ENCODE peak calls at places on chromosome 6, in eight cellular contexts. One of them, this sample, is unnamed. For H3K27me3, the result is how much of the 10 kb centered on the place peaks cover.

GRCh38 chr6:148143771-148144170 is 198.9 kb upstream of the SASH1 start:
- DNase-seq in SK-N-SH: no peak
- DNase-seq in keratinocyte: no peak
- DNase-seq in right lobe of liver: no peak
- DNase-seq in PC-9: no peak
- DNase-seq in cardiac muscle cell: no peak
- DNase-seq in HCT116: no peak
- DNase-seq in body of pancreas: no peak
- DNase-seq in this sample: no peak

GRCh38 chr6:144215402-144215931 is 65.2 kb downstream of the STX11 start:
- DNase-seq in HCT116: no peak
- DNase-seq in PC-9: no peak
- DNase-seq in cardiac muscle cell: peak
- DNase-seq in right lobe of liver: peak
- DNase-seq in body of pancreas: peak
- DNase-seq in SK-N-SH: peak
- DNase-seq in keratinocyte: no peak
- DNase-seq in this sample: no peak

GRCh38 chr6:149234051-149234962 is 83.2 kb upstream of the TAB2 start:
- DNase-seq in body of pancreas: no peak
- DNase-seq in keratinocyte: peak
- DNase-seq in SK-N-SH: no peak
- DNase-seq in HCT116: peak
- DNase-seq in PC-9: peak
- DNase-seq in right lobe of liver: no peak
- DNase-seq in cardiac muscle cell: no peak
- DNase-seq in this sample: no peak

GRCh38 chr6:160238786-160239751 is 19.6 kb downstream of the SLC22A2 start:
- DNase-seq in HCT116: no peak
- DNase-seq in keratinocyte: no peak
- DNase-seq in cardiac muscle cell: no peak
- DNase-seq in PC-9: no peak
- DNase-seq in SK-N-SH: no peak
- DNase-seq in body of pancreas: no peak
- DNase-seq in right lobe of liver: peak
- DNase-seq in this sample: no peak

GRCh38 chr6:41371992-41372525 is 36.7 kb downstream of the NCR2 start:
- DNase-seq in PC-9: no peak
- DNase-seq in keratinocyte: no peak
- DNase-seq in SK-N-SH: peak
- DNase-seq in cardiac muscle cell: peak
- DNase-seq in body of pancreas: no peak
- DNase-seq in HCT116: no peak
- DNase-seq in right lobe of liver: no peak
- DNase-seq in this sample: no peak

GRCh38 chr6:30150671-30151395 is 10.2 kb downstream of the TRIM10 start:
- DNase-seq in keratinocyte: no peak
- DNase-seq in right lobe of liver: no peak
- DNase-seq in cardiac muscle cell: peak
- DNase-seq in body of pancreas: no peak
- DNase-seq in PC-9: no peak
- DNase-seq in HCT116: no peak
- DNase-seq in SK-N-SH: no peak
- DNase-seq in this sample: no peak

GRCh38 chr6:166751051-166751595 is 124.1 kb upstream of the RPS6KA2 start:
- DNase-seq in cardiac muscle cell: no peak
- DNase-seq in right lobe of liver: no peak
- DNase-seq in HCT116: no peak
- DNase-seq in keratinocyte: no peak
- DNase-seq in body of pancreas: no peak
- DNase-seq in SK-N-SH: peak
- DNase-seq in PC-9: no peak
- DNase-seq in this sample: no peak

GRCh38 chr6:36505744-36506534 is 41.3 kb downstream of the STK38 start:
- DNase-seq in cardiac muscle cell: no peak
- DNase-seq in body of pancreas: no peak
- DNase-seq in right lobe of liver: no peak
- DNase-seq in HCT116: no peak
- DNase-seq in keratinocyte: no peak
- DNase-seq in SK-N-SH: no peak
- DNase-seq in PC-9: no peak
- DNase-seq in this sample: no peak

GRCh38 chr6:35272005-35272404 is 12.5 kb downstream of the ZNF76 start:
- DNase-seq in keratinocyte: no peak
- DNase-seq in cardiac muscle cell: no peak
- DNase-seq in SK-N-SH: no peak
- DNase-seq in HCT116: no peak
- DNase-seq in PC-9: no peak
- DNase-seq in body of pancreas: no peak
- DNase-seq in right lobe of liver: no peak
- DNase-seq in this sample: no peak

GRCh38 chr6:167578371-167578901 is 248.3 kb upstream of the AFDN start:
- DNase-seq in cardiac muscle cell: no peak
- DNase-seq in body of pancreas: no peak
- DNase-seq in right lobe of liver: no peak
- DNase-seq in HCT116: no peak
- DNase-seq in PC-9: no peak
- DNase-seq in SK-N-SH: no peak
- DNase-seq in keratinocyte: no peak
- DNase-seq in this sample: no peak

GRCh38 chr6:127403636-127404035 is 55.6 kb downstream of the KIAA0408 start:
- DNase-seq in body of pancreas: no peak
- DNase-seq in SK-N-SH: no peak
- DNase-seq in PC-9: no peak
- DNase-seq in right lobe of liver: no peak
- DNase-seq in keratinocyte: no peak
- DNase-seq in HCT116: no peak
- DNase-seq in cardiac muscle cell: no peak
- DNase-seq in this sample: no peak

GRCh38 chr6:26329763-26330511 is 35.1 kb upstream of the BTN3A2 start:
- DNase-seq in cardiac muscle cell: peak
- DNase-seq in SK-N-SH: no peak
- DNase-seq in HCT116: no peak
- DNase-seq in right lobe of liver: no peak
- DNase-seq in PC-9: peak
- DNase-seq in keratinocyte: no peak
- DNase-seq in body of pancreas: no peak
- DNase-seq in this sample: no peak

GRCh38 chr6:46862381-46862780 is 59.4 kb downstream of the ADGRF5 start:
- DNase-seq in body of pancreas: no peak
- DNase-seq in cardiac muscle cell: no peak
- DNase-seq in SK-N-SH: no peak
- DNase-seq in keratinocyte: no peak
- DNase-seq in right lobe of liver: no peak
- DNase-seq in PC-9: no peak
- DNase-seq in HCT116: no peak
- DNase-seq in this sample: no peak

GRCh38 chr6:15255481-15256414 is 9.9 kb downstream of the JARID2 start:
- DNase-seq in HCT116: no peak
- DNase-seq in keratinocyte: no peak
- DNase-seq in PC-9: no peak
- DNase-seq in right lobe of liver: no peak
- DNase-seq in body of pancreas: no peak
- DNase-seq in SK-N-SH: no peak
- DNase-seq in cardiac muscle cell: no peak
- DNase-seq in this sample: no peak

GRCh38 chr6:33967966-33968724 is 164.3 kb upstream of the MLN start:
- DNase-seq in keratinocyte: no peak
- DNase-seq in HCT116: peak
- DNase-seq in body of pancreas: no peak
- DNase-seq in right lobe of liver: no peak
- DNase-seq in PC-9: no peak
- DNase-seq in SK-N-SH: peak
- DNase-seq in cardiac muscle cell: peak
- DNase-seq in this sample: no peak

GRCh38 chr6:167653561-167653960 is 173.2 kb upstream of the AFDN start:
- DNase-seq in HCT116: no peak
- DNase-seq in keratinocyte: no peak
- DNase-seq in cardiac muscle cell: no peak
- DNase-seq in right lobe of liver: no peak
- DNase-seq in body of pancreas: no peak
- DNase-seq in PC-9: no peak
- DNase-seq in SK-N-SH: no peak
- DNase-seq in this sample: no peak

GRCh38 chr6:106858653-106859092 is 115.9 kb downstream of the CD24 start:
- DNase-seq in PC-9: peak
- DNase-seq in keratinocyte: peak
- DNase-seq in right lobe of liver: no peak
- DNase-seq in cardiac muscle cell: no peak
- DNase-seq in HCT116: no peak
- DNase-seq in body of pancreas: peak
- DNase-seq in SK-N-SH: no peak
- DNase-seq in this sample: no peak

GRCh38 chr6:157688960-157689599 is 134.0 kb upstream of the SNX9 start:
- DNase-seq in right lobe of liver: no peak
- DNase-seq in PC-9: peak
- DNase-seq in SK-N-SH: no peak
- DNase-seq in keratinocyte: no peak
- DNase-seq in body of pancreas: no peak
- DNase-seq in cardiac muscle cell: peak
- DNase-seq in HCT116: peak
- DNase-seq in this sample: no peak

GRCh38 chr6:125534430-125535263 is 214.8 kb upstream of the HEY2 start:
- DNase-seq in SK-N-SH: no peak
- DNase-seq in HCT116: no peak
- DNase-seq in cardiac muscle cell: no peak
- DNase-seq in PC-9: no peak
- DNase-seq in body of pancreas: no peak
- DNase-seq in right lobe of liver: no peak
- DNase-seq in keratinocyte: no peak
- DNase-seq in this sample: no peak

DNA sequence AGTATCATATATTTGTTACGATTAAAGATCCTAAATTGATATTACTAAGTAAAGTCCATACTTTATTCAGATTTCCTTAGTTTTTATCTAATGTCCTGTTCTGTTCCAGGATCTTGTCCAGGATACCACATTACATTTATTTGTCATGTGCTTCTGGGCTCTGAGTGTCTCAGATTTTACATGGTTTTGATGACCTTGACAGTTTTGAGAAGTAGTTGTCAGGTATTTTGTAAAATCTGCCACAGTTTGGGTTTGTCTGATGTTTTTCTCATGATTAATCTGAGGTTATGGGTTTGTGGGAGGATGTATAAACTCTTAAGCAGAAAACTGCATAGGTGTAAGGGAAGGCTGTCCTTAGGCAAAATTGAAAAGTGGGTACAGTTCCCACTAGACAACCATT is 109.9 kb upstream of the BMP5 start:
- DNase-seq in HCT116: no peak
- DNase-seq in SK-N-SH: no peak
- DNase-seq in PC-9: no peak
- DNase-seq in cardiac muscle cell: no peak
- DNase-seq in keratinocyte: no peak
- DNase-seq in body of pancreas: no peak
- DNase-seq in right lobe of liver: no peak
- DNase-seq in this sample: no peak
- TF ChIP-seq CTCF in HCT116: no peak
- TF ChIP-seq CTCF in SK-N-SH: no peak
- TF ChIP-seq CTCF in PC-9: no peak
- TF ChIP-seq CTCF in cardiac muscle cell: no peak
- TF ChIP-seq CTCF in keratinocyte: no peak
- TF ChIP-seq CTCF in body of pancreas: no peak
- TF ChIP-seq CTCF in right lobe of liver: no peak
- TF ChIP-seq CTCF in this sample: no peak

GRCh38 chr6:38989064-38989463 is 59.5 kb upstream of the GLP1R start:
- DNase-seq in right lobe of liver: no peak
- DNase-seq in body of pancreas: no peak
- DNase-seq in SK-N-SH: no peak
- DNase-seq in HCT116: no peak
- DNase-seq in cardiac muscle cell: no peak
- DNase-seq in keratinocyte: no peak
- DNase-seq in PC-9: no peak
- DNase-seq in this sample: no peak

GRCh38 chr6:38985839-38986238 is 62.7 kb upstream of the GLP1R start:
- DNase-seq in SK-N-SH: no peak
- DNase-seq in cardiac muscle cell: no peak
- DNase-seq in HCT116: no peak
- DNase-seq in PC-9: no peak
- DNase-seq in keratinocyte: no peak
- DNase-seq in right lobe of liver: no peak
- DNase-seq in body of pancreas: no peak
- DNase-seq in this sample: no peak

GRCh38 chr6:38982470-38982869 is 66.1 kb upstream of the GLP1R start:
- DNase-seq in right lobe of liver: no peak
- DNase-seq in PC-9: no peak
- DNase-seq in HCT116: no peak
- DNase-seq in body of pancreas: no peak
- DNase-seq in keratinocyte: no peak
- DNase-seq in cardiac muscle cell: no peak
- DNase-seq in SK-N-SH: no peak
- DNase-seq in this sample: no peak

GRCh38 chr6:38987503-38987902 is 61.1 kb upstream of the GLP1R start:
- DNase-seq in right lobe of liver: no peak
- DNase-seq in HCT116: no peak
- DNase-seq in SK-N-SH: no peak
- DNase-seq in cardiac muscle cell: no peak
- DNase-seq in body of pancreas: no peak
- DNase-seq in PC-9: no peak
- DNase-seq in keratinocyte: no peak
- DNase-seq in this sample: no peak

GRCh38 chr6:38984723-38985122 is 63.9 kb upstream of the GLP1R start:
- DNase-seq in body of pancreas: no peak
- DNase-seq in PC-9: no peak
- DNase-seq in keratinocyte: no peak
- DNase-seq in HCT116: no peak
- DNase-seq in cardiac muscle cell: no peak
- DNase-seq in right lobe of liver: no peak
- DNase-seq in SK-N-SH: no peak
- DNase-seq in this sample: no peak
- H3K27me3 ChIP-seq in body of pancreas: under half
- H3K27me3 ChIP-seq in PC-9: half or more
- H3K27me3 ChIP-seq in keratinocyte: under half
- H3K27me3 ChIP-seq in HCT116: half or more
- H3K27me3 ChIP-seq in cardiac muscle cell: under half
- H3K27me3 ChIP-seq in right lobe of liver: under half
- H3K27me3 ChIP-seq in SK-N-SH: under half
- H3K27me3 ChIP-seq in this sample: under half

GRCh38 chr6:4281341-4282293 is 146.2 kb upstream of the ECI2 start:
- DNase-seq in right lobe of liver: peak
- DNase-seq in PC-9: peak
- DNase-seq in keratinocyte: peak
- DNase-seq in SK-N-SH: no peak
- DNase-seq in body of pancreas: peak
- DNase-seq in HCT116: no peak
- DNase-seq in cardiac muscle cell: peak
- DNase-seq in this sample: peak
- TF ChIP-seq CTCF in right lobe of liver: peak
- TF ChIP-seq CTCF in PC-9: peak
- TF ChIP-seq CTCF in keratinocyte: peak
- TF ChIP-seq CTCF in SK-N-SH: peak
- TF ChIP-seq CTCF in body of pancreas: peak
- TF ChIP-seq CTCF in HCT116: no peak
- TF ChIP-seq CTCF in cardiac muscle cell: peak
- TF ChIP-seq CTCF in this sample: peak

GRCh38 chr6:94401311-94401710 is 982.0 kb upstream of the EPHA7 start:
- DNase-seq in PC-9: no peak
- DNase-seq in keratinocyte: no peak
- DNase-seq in cardiac muscle cell: no peak
- DNase-seq in body of pancreas: no peak
- DNase-seq in HCT116: no peak
- DNase-seq in right lobe of liver: no peak
- DNase-seq in SK-N-SH: no peak
- DNase-seq in this sample: no peak
- H3K27me3 ChIP-seq in PC-9: under half
- H3K27me3 ChIP-seq in keratinocyte: under half
- H3K27me3 ChIP-seq in cardiac muscle cell: under half
- H3K27me3 ChIP-seq in body of pancreas: under half
- H3K27me3 ChIP-seq in HCT116: under half
- H3K27me3 ChIP-seq in right lobe of liver: under half
- H3K27me3 ChIP-seq in SK-N-SH: under half
- H3K27me3 ChIP-seq in this sample: under half